ENCODE peak calls at places on chromosomes 16 and 17, in seven cellular contexts. V, T, D, P, A, Y and Z are unnamed samples. For H3K36me3, the result is how much of the 10 kb centered on the place peaks cover.

GRCh38 chr17:40349477-40350409 is 14.8 kb downstream of the GJD3 start:
- DNase-seq in V (peak), T (no peak), D (no peak), P (peak), A (peak), Y (no peak), Z (no peak)

GRCh38 chr17:81164464-81165245 is 652 bp upstream of the PVALEF start:
- DNase-seq in V (no peak), T (no peak), D (no peak), P (peak), A (no peak), Y (no peak), Z (no peak)

GRCh38 chr16:87000007-87000406 is 317.2 kb downstream of the C16orf95 start:
- DNase-seq in V (no peak), T (no peak), D (no peak), P (no peak), A (no peak), Y (no peak), Z (no peak)

GRCh38 chr16:2857451-2858244 is at the start of gene PRSS22:
- DNase-seq in V (no peak), T (no peak), D (peak), P (peak), A (no peak), Y (no peak), Z (peak)

GRCh38 chr17:9874722-9875121 is 30.3 kb downstream of the RCVRN start:
- DNase-seq in V (no peak), T (no peak), D (no peak), P (no peak), A (no peak), Y (no peak), Z (no peak)

GRCh38 chr16:54193656-54194007 is 93.0 kb downstream of the IRX3 start:
- DNase-seq in V (peak), T (peak), D (peak), P (peak), A (peak), Y (peak), Z (no peak)

GRCh38 chr17:82121246-82121645 is 23.2 kb upstream of the FASN start:
- DNase-seq in V (no peak), T (no peak), D (no peak), P (no peak), A (no peak), Y (no peak), Z (no peak)

GRCh38 chr17:13756763-13757162 is 155.0 kb upstream of the HS3ST3A1 start:
- DNase-seq in V (no peak), T (no peak), D (no peak), P (no peak), A (no peak), Y (no peak), Z (no peak)

GRCh38 chr16:72554935-72555334 is 383.0 kb upstream of the PMFBP1 start:
- DNase-seq in V (no peak), T (no peak), D (no peak), P (no peak), A (no peak), Y (no peak), Z (no peak)

GRCh38 chr17:78601577-78602190 is 24.5 kb upstream of the DNAH17 start:
- DNase-seq in V (no peak), T (no peak), D (no peak), P (no peak), A (no peak), Y (no peak), Z (no peak)

GRCh38 chr16:24918641-24919040 is 72.9 kb downstream of the SLC5A11 start:
- DNase-seq in V (no peak), T (no peak), D (no peak), P (no peak), A (no peak), Y (no peak), Z (no peak)

GRCh38 chr16:4136229-4136813 is 20.1 kb upstream of the ADCY9 start:
- DNase-seq in V (no peak), T (no peak), D (no peak), P (peak), A (no peak), Y (no peak), Z (no peak)

GRCh38 chr16:84918006-84918909 is 93.1 kb downstream of the ZDHHC7 start:
- DNase-seq in V (no peak), T (no peak), D (no peak), P (no peak), A (no peak), Y (no peak), Z (no peak)

GRCh38 chr16:57374067-57374534 is 1.8 kb downstream of the CX3CL1 start:
- DNase-seq in V (no peak), T (no peak), D (no peak), P (no peak), A (no peak), Y (no peak), Z (no peak)

GRCh38 chr16:81754810-81755209 is 24.3 kb upstream of the PLCG2 start:
- DNase-seq in V (no peak), T (no peak), D (no peak), P (no peak), A (no peak), Y (no peak), Z (no peak)

GRCh38 chr17:80101946-80102706 is 745 bp downstream of the GAA start:
- DNase-seq in V (no peak), T (peak), D (no peak), P (no peak), A (no peak), Y (no peak), Z (no peak)

GRCh38 chr17:65550758-65551157 is 10.7 kb downstream of the AXIN2 start:
- DNase-seq in V (no peak), T (no peak), D (no peak), P (no peak), A (no peak), Y (no peak), Z (no peak)
- H3K36me3 ChIP-seq in V (under half), T (under half), D (under half), P (under half), A (under half), Y (under half), Z (under half)

GRCh38 chr16:69467531-69468204 is 43.2 kb downstream of the CYB5B start:
- DNase-seq in V (no peak), T (no peak), D (no peak), P (no peak), A (no peak), Y (no peak), Z (no peak)
- H3K36me3 ChIP-seq in V (under half), T (under half), D (under half), P (under half), A (under half), Y (under half), Z (under half)

DNA sequence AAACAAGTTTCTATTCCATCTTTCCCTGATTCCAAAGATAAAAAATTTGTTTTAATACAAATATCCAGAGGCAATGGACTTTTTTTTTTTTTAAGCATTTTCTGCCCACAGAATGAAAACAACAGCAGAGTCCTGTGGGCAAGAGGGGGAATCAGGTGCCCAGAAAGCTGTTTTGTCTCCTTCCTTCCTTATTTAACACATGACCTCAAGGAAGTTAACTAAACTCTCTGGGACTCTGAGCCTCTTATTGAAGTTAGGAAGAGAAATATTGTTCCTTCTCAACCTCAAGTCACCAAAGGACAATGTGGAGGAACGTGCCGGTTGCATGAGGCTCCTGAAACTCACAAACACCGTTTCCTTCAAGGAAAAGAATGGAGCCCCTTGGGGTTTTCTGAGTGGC is 34.9 kb downstream of the LITAF start:
- DNase-seq in V (no peak), T (no peak), D (no peak), P (no peak), A (no peak), Y (no peak), Z (no peak)
- H3K36me3 ChIP-seq in V (half or more), T (under half), D (half or more), P (half or more), A (half or more), Y (under half), Z (half or more)

GRCh38 chr17:77196251-77196650 is 55.5 kb downstream of the SEC14L1 start:
- DNase-seq in V (no peak), T (no peak), D (no peak), P (no peak), A (no peak), Y (no peak), Z (no peak)

GRCh38 chr17:77193653-77194052 is 52.9 kb downstream of the SEC14L1 start:
- DNase-seq in V (no peak), T (no peak), D (no peak), P (no peak), A (no peak), Y (no peak), Z (no peak)

GRCh38 chr17:77200711-77201110 is 59.9 kb downstream of the SEC14L1 start:
- DNase-seq in V (no peak), T (no peak), D (no peak), P (no peak), A (no peak), Y (no peak), Z (no peak)

GRCh38 chr17:77194179-77194578 is 53.4 kb downstream of the SEC14L1 start:
- DNase-seq in V (no peak), T (no peak), D (no peak), P (no peak), A (no peak), Y (no peak), Z (no peak)

DNA sequence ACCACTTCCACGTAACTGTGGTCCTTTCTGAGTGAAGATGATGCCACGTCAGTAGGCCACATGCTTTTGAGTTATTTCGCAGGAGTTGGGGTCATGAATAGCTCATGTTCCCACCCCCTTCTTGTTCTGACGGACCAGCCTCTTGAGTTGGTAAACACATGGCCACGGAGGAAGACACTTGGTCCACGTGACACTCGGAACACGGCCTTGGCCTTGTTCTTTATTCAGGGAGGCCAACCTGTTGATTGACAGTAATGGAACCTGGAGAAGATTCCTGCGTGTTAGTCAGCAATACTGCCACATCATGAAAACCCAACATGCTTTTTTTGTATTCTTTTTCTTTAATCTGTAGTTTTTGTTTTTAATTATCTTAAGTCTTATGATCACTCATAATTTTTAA is 56.3 kb downstream of the SEC14L1 start:
- DNase-seq in V (no peak), T (no peak), D (no peak), P (no peak), A (no peak), Y (no peak), Z (no peak)
- H3K36me3 ChIP-seq in V (half or more), T (under half), D (under half), P (half or more), A (half or more), Y (under half), Z (half or more)

GRCh38 chr17:17246879-17247278 is 9.9 kb upstream of the FLCN start:
- DNase-seq in V (no peak), T (no peak), D (no peak), P (no peak), A (no peak), Y (no peak), Z (no peak)
- H3K36me3 ChIP-seq in V (half or more), T (under half), D (under half), P (half or more), A (half or more), Y (under half), Z (under half)

GRCh38 chr17:44062871-44063270 is 3.6 kb downstream of the LSM12 start:
- DNase-seq in V (no peak), T (no peak), D (no peak), P (no peak), A (no peak), Y (no peak), Z (no peak)
- H3K36me3 ChIP-seq in V (under half), T (under half), D (half or more), P (half or more), A (under half), Y (under half), Z (under half)

GRCh38 chr17:56937688-56938087 is 23.2 kb downstream of the COIL start:
- DNase-seq in V (no peak), T (no peak), D (no peak), P (no peak), A (no peak), Y (no peak), Z (no peak)
- H3K36me3 ChIP-seq in V (half or more), T (under half), D (under half), P (half or more), A (half or more), Y (under half), Z (under half)